ENCODE peak calls at places on chromosomes 13 and 19, in five cellular contexts. P is NCI-H1694; Z is body of pancreas; G is stimulated activated CD4-positive, alpha-beta T cell treated with anti-CD3 and anti-CD28 coated beads, TNF-alpha, amount 100 ng/mL, for 48 hours; L is non-pigmented ciliary epithelial cell. W is an unnamed sample.

GRCh38 chr19:41936416-41936850 is 8.2 kb upstream of the ERFL start:
- DNase-seq in P (no peak), L (no peak), Z (no peak), G (no peak), W (no peak)

GRCh38 chr19:43799502-43800142 is 2.6 kb downstream of the LYPD5 start:
- DNase-seq in Z (no peak), G (no peak), P (no peak), L (no peak), W (no peak)

GRCh38 chr19:46916971-46917370 is 56.2 kb downstream of the ARHGAP35 start:
- DNase-seq in G (no peak), P (no peak), Z (no peak), L (no peak), W (no peak)

GRCh38 chr19:40365613-40366401 is 17.3 kb downstream of the PLD3 start:
- DNase-seq in Z (peak), G (peak), P (no peak), L (no peak), W (no peak)

GRCh38 chr13:60226507-60226906 is 62.8 kb upstream of the DIAPH3 start:
- DNase-seq in P (peak), G (no peak), L (no peak), Z (peak), W (no peak)

GRCh38 chr19:6720369-6721112 is at the start of gene C3:
- DNase-seq in G (no peak), L (no peak), P (no peak), Z (peak), W (no peak)

GRCh38 chr13:35057858-35058257 is 115.8 kb downstream of the NBEA start:
- DNase-seq in G (no peak), L (no peak), P (no peak), Z (no peak), W (no peak)

GRCh38 chr19:47093841-47094240 is 19.7 kb downstream of the ZC3H4 start:
- DNase-seq in Z (no peak), P (no peak), G (no peak), L (no peak), W (no peak)

GRCh38 chr19:32916969-32917611 is 47.5 kb upstream of the SLC7A9 start:
- DNase-seq in Z (no peak), L (no peak), G (no peak), P (peak), W (no peak)

GRCh38 chr19:18763674-18764590 is 27.2 kb downstream of the COMP start:
- DNase-seq in P (peak), L (no peak), G (no peak), Z (no peak), W (no peak)

GRCh38 chr13:94660695-94661324 is 51.5 kb downstream of the SOX21 start:
- DNase-seq in G (no peak), P (no peak), L (no peak), Z (no peak), W (peak)

GRCh38 chr19:50832666-50833065 is 708 bp downstream of the KLK15 start:
- DNase-seq in P (no peak), Z (no peak), G (no peak), L (no peak), W (no peak)

GRCh38 chr19:8373867-8374813 is 10.2 kb downstream of the ANGPTL4 start:
- DNase-seq in G (no peak), Z (peak), P (no peak), L (no peak), W (no peak)

GRCh38 chr19:47267350-47267759 is 7.3 kb upstream of the INAFM1 start:
- DNase-seq in L (no peak), Z (peak), P (no peak), G (no peak), W (no peak)

GRCh38 chr19:32902448-32902847 is 32.9 kb upstream of the SLC7A9 start:
- DNase-seq in G (no peak), P (no peak), Z (no peak), L (no peak), W (no peak)

GRCh38 chr19:50313812-50314536 is 15.2 kb downstream of the KCNC3 start:
- DNase-seq in L (no peak), Z (no peak), P (no peak), G (no peak), W (no peak)

GRCh38 chr19:55578031-55578760 is 2.5 kb downstream of the ZNF579 start:
- DNase-seq in P (no peak), G (no peak), L (no peak), Z (no peak), W (no peak)

GRCh38 chr13:76656056-76656455 is 230.1 kb downstream of the KCTD12 start:
- DNase-seq in Z (no peak), P (no peak), G (no peak), L (no peak), W (no peak)

GRCh38 chr13:81171065-81171647 is 830.2 kb upstream of the SPRY2 start:
- DNase-seq in L (no peak), Z (no peak), G (no peak), P (peak), W (peak)

GRCh38 chr19:14146789-14147216 is 10.4 kb upstream of the ASF1B start:
- DNase-seq in L (peak), G (no peak), P (no peak), Z (no peak), W (no peak)

GRCh38 chr19:49849433-49850220 is 1.3 kb upstream of the PTOV1 start:
- DNase-seq in L (no peak), P (no peak), Z (no peak), G (no peak), W (no peak)

GRCh38 chr19:42397315-42398166 is 7.4 kb upstream of the CNFN start:
- DNase-seq in G (no peak), Z (no peak), L (no peak), P (no peak), W (no peak)

GRCh38 chr19:5407356-5407755 is 47.9 kb upstream of the ZNRF4 start:
- DNase-seq in Z (no peak), P (peak), G (no peak), L (no peak), W (no peak)

GRCh38 chr13:33992891-33993336 is 175.0 kb downstream of the RFC3 start:
- DNase-seq in Z (no peak), G (no peak), L (no peak), P (no peak), W (no peak)

GRCh38 chr19:18915639-18916038 is 3.5 kb downstream of the COPE start:
- DNase-seq in L (no peak), G (no peak), P (no peak), Z (peak), W (peak)

GRCh38 chr13:108496364-108497215 is 132.8 kb upstream of the MYO16 start:
- DNase-seq in L (no peak), P (peak), Z (no peak), G (no peak), W (no peak)